ENCODE peak calls at places on chromosomes 4 and X, in six cellular contexts. One of them, this sample, is unnamed.

GRCh38 chr4:47068986-47069385 is 37.6 kb downstream of the GABRB1 start:
- DNase-seq in AG20443: no peak
- DNase-seq in putamen: no peak
- DNase-seq in astrocyte: peak
- DNase-seq in NCI-H1092: no peak
- DNase-seq in AG09309: no peak
- DNase-seq in this sample: no peak

GRCh38 chr4:113921089-113921842 is 58.2 kb downstream of the ARSJ start:
- DNase-seq in AG20443: no peak
- DNase-seq in putamen: no peak
- DNase-seq in astrocyte: peak
- DNase-seq in NCI-H1092: no peak
- DNase-seq in AG09309: no peak
- DNase-seq in this sample: no peak

GRCh38 chrX:153600032-153600373 is 1.1 kb upstream of the CCNQ start:
- DNase-seq in AG20443: no peak
- DNase-seq in putamen: no peak
- DNase-seq in astrocyte: no peak
- DNase-seq in NCI-H1092: no peak
- DNase-seq in AG09309: no peak
- DNase-seq in this sample: no peak

GRCh38 chrX:39907964-39908616 is 189.7 kb downstream of the BCOR start:
- DNase-seq in AG20443: peak
- DNase-seq in putamen: peak
- DNase-seq in astrocyte: peak
- DNase-seq in NCI-H1092: no peak
- DNase-seq in AG09309: peak
- DNase-seq in this sample: peak

GRCh38 chr4:5399790-5400421 is 308.5 kb downstream of the EVC2 start:
- DNase-seq in AG20443: peak
- DNase-seq in putamen: no peak
- DNase-seq in astrocyte: no peak
- DNase-seq in NCI-H1092: peak
- DNase-seq in AG09309: no peak
- DNase-seq in this sample: peak

GRCh38 chrX:108426262-108426661 is 12.0 kb downstream of the COL4A6 start:
- DNase-seq in AG20443: no peak
- DNase-seq in putamen: no peak
- DNase-seq in astrocyte: no peak
- DNase-seq in NCI-H1092: no peak
- DNase-seq in AG09309: no peak
- DNase-seq in this sample: no peak

GRCh38 chr4:107037188-107037587 is 1.1 kb upstream of the DKK2 start:
- DNase-seq in AG20443: peak
- DNase-seq in putamen: peak
- DNase-seq in astrocyte: peak
- DNase-seq in NCI-H1092: no peak
- DNase-seq in AG09309: no peak
- DNase-seq in this sample: peak

GRCh38 chr4:766152-766515 is 59.8 kb downstream of the CPLX1 start:
- DNase-seq in AG20443: peak
- DNase-seq in putamen: peak
- DNase-seq in astrocyte: peak
- DNase-seq in NCI-H1092: no peak
- DNase-seq in AG09309: no peak
- DNase-seq in this sample: no peak

GRCh38 chrX:84046403-84046984 is 141.5 kb downstream of the RPS6KA6 start:
- DNase-seq in AG20443: peak
- DNase-seq in putamen: peak
- DNase-seq in astrocyte: no peak
- DNase-seq in NCI-H1092: no peak
- DNase-seq in AG09309: no peak
- DNase-seq in this sample: peak

GRCh38 chr4:161132715-161133425 is 1030.9 kb downstream of the FSTL5 start:
- DNase-seq in AG20443: no peak
- DNase-seq in putamen: no peak
- DNase-seq in astrocyte: no peak
- DNase-seq in NCI-H1092: no peak
- DNase-seq in AG09309: no peak
- DNase-seq in this sample: no peak

GRCh38 chrX:129738466-129739308 is at the start of gene XPNPEP2:
- DNase-seq in AG20443: peak
- DNase-seq in putamen: no peak
- DNase-seq in astrocyte: no peak
- DNase-seq in NCI-H1092: no peak
- DNase-seq in AG09309: no peak
- DNase-seq in this sample: no peak

This sample was measured in dermis blood vessel endothelial cell.